ENCODE peak calls at places on chromosomes 6 and 20, in five cellular contexts. Z is HepG2, N is A549, Q is GM12878, J is K562. S is an unnamed sample.

GRCh38 chr6:33962186-33962585 is 158.4 kb upstream of the MLN start:
- DNase-seq in J (no peak), N (no peak), Z (no peak), Q (no peak), S (no peak)

GRCh38 chr6:34562350-34562749 is 6.2 kb upstream of the SPDEF start:
- DNase-seq in N (no peak), Q (no peak), Z (no peak), J (no peak), S (no peak)

GRCh38 chr6:152091851-152092341 is 284.4 kb downstream of the ESR1 start:
- DNase-seq in Q (no peak), J (no peak), N (no peak), Z (no peak), S (no peak)

GRCh38 chr6:166736606-166737005 is 109.6 kb upstream of the RPS6KA2 start:
- DNase-seq in N (peak; percentile 28), Z (no peak), J (no peak), Q (no peak), S (no peak)

GRCh38 chr6:111715321-111715720 is 109.6 kb upstream of the TRAF3IP2 start:
- DNase-seq in N (no peak), J (no peak), Z (no peak), Q (no peak), S (no peak)

GRCh38 chr20:45781391-45781931 is 10.2 kb downstream of the WFDC3 start:
- DNase-seq in N (no peak), J (no peak), Q (no peak), Z (no peak), S (no peak)

GRCh38 chr20:32737371-32738223 is 5.7 kb downstream of the COMMD7 start:
- DNase-seq in J (no peak), N (no peak), Z (no peak), Q (no peak), S (peak; percentile 24)

GRCh38 chr20:51452734-51453133 is 89.8 kb downstream of the NFATC2 start:
- DNase-seq in N (no peak), Q (no peak), J (no peak), Z (no peak), S (no peak)

GRCh38 chr20:59984551-59984950 is 26.3 kb downstream of the CDH26 start:
- DNase-seq in Q (no peak), Z (no peak), J (no peak), N (no peak), S (peak; percentile 76)

GRCh38 chr20:1121439-1121838 is 3.0 kb downstream of the PSMF1 start:
- DNase-seq in J (peak; percentile 22), Q (no peak), Z (no peak), N (no peak), S (no peak)

GRCh38 chr6:44898296-44898930 is 429.7 kb upstream of the RUNX2 start:
- DNase-seq in N (no peak), Z (no peak), J (no peak), Q (no peak), S (no peak)

DNA sequence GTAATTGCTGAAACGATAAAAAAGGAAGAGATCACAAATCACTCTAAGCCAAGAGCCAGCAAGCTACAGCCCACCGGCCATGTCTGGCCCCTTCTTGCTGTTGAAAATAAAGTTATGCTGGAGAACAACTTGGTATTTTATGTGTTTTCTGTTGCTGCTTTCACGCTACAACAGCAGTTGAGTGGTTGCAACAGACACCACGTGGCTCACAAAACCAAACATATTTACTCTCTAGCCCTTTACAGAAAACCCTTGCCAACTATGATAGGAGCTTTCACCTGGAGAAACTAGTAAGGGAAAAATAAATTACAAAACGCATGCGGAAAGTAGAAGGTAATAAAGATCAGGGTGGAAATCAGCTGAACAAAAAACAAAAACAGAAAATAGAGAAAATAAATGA is 41.1 kb upstream of the SLCO4A1 start:
- DNase-seq in N (no peak), Q (no peak), Z (no peak), J (no peak), S (peak; percentile 45)
- TF ChIP-seq MYC in N (no peak), Q (no peak), Z (no peak), J (no peak), S (no peak)

GRCh38 chr6:303948-304558 is 11.8 kb downstream of the DUSP22 start:
- DNase-seq in J (no peak), N (no peak), Q (no peak), Z (no peak), S (no peak)
- TF ChIP-seq CTCF in J (peak; percentile 36), N (no peak), Q (peak; percentile 48), Z (peak; percentile 32), S (peak; percentile 43)

DNA sequence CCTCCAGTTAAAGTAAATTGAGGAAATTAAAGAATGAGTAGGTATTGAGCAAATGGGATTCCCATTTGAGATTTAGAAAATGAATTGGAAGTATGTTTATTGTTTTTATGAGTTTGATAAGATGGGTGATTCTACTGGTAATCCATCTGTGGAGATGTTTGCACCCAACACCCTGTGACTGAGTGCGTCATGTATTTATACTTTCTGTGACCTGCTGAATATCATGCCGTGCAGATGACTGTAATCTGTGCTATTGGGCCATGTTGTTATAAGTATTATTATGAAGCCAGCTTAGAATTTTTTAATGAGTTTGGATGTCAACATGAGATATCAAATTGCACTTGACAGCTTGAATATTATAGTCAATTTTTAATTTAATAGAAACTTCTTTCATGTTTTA is 17.7 kb downstream of the FAM83B start:
- DNase-seq in Z (no peak), J (no peak), N (no peak), Q (no peak), S (no peak)
- TF ChIP-seq MYC in Z (no peak), J (no peak), N (no peak), Q (no peak), S (no peak)

GRCh38 chr6:30763618-30764489 is 19.5 kb upstream of the IER3 start:
- DNase-seq in J (no peak), N (no peak), Z (peak; percentile 99), Q (peak; percentile 66), S (no peak)
- TF ChIP-seq CTCF in J (peak; percentile 36), N (no peak), Z (peak; percentile 55), Q (no peak), S (no peak)

DNA sequence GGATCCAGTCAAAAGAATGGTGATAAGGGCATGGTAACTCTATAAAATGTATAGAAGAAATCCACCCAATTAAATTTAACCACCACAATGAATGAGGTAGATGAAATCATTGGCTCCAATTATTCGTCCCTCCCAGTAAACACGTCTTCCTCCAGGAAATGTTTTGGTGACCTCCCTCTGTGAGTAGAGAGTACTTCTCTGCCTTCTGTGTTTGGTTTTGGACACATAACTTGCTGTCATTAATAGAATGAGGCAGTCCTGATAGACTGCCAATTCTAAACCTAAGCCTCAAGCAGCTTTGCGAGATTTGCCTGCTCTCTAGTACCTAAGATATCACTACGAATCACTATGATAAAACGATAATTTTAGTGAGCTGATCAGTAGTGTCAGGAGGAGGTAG is 632.8 kb downstream of the HDGFL1 start:
- DNase-seq in Z (no peak), Q (no peak), N (no peak), J (no peak), S (no peak)
- TF ChIP-seq MYC in Z (no peak), Q (no peak), N (no peak), J (no peak), S (no peak)

GRCh38 chr6:116218172-116218633 is 35.7 kb downstream of the TSPYL4 start:
- DNase-seq in Q (no peak), Z (no peak), J (no peak), N (no peak), S (peak; percentile 30)
- TF ChIP-seq CTCF in Q (peak; percentile 18), Z (peak; percentile 38), J (no peak), N (peak; percentile 43), S (no peak)

DNA sequence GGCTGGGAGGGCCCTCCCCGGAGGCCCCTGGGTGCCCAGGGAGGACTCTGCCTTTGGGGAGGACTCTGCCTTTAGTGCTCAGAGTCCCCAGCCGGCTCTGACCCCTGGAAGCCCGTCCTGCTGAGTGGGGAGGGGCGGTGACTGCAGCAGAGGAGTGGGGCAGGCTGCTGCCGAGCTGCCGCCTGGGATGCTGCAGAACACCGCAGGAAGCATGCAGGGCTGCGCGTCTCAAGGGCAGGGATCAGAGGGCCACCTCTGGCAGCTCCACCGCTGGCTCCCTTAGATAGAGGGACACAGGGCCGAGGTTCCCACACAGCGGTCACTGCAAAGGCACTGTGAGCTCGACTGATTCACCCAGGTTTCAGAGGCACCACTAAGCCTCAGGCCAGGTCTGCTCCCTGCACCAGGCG is 82.2 kb upstream of the GATA5 start:
- DNase-seq in Z (no peak), N (no peak), J (no peak), Q (no peak), S (no peak)
- TF ChIP-seq MYC in Z (no peak), N (no peak), J (no peak), Q (no peak), S (no peak)

GRCh38 chr6:76697585-76697984 is 625.1 kb upstream of the IMPG1 start:
- DNase-seq in Q (no peak), Z (no peak), J (no peak), N (no peak), S (peak; percentile 12)
- TF ChIP-seq CTCF in Q (no peak), Z (no peak), J (no peak), N (no peak), S (no peak)

DNA sequence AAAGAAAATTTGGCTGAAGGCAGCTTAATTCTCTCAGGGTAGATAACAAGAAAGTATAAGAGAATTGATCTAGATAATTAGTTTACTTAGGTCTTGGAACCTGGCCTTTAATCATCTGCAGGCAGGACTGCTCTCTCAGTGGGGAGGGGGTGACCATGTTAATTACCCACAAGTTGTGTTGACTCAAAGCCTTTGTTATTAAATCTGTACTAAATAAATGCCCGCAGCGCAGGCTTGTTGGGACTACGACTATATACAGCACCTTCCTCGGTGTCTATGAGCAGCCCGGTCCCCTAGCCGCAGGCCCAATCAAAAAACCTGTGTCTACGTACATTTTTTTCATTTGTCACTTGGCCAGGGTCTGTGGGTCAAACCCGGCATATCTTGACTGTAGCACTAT is 15.6 kb upstream of the ZNF451 start:
- DNase-seq in J (no peak), Q (no peak), Z (no peak), N (no peak), S (no peak)
- TF ChIP-seq MYC in J (no peak), Q (no peak), Z (no peak), N (no peak), S (no peak)